ENCODE peak calls at places on chromosomes 2 and 18, in nine cellular contexts. I is tibial nerve; W is stimulated activated CD8-positive, alpha-beta memory T cell treated with anti-CD3 and anti-CD28 coated beads, Interleukin-4, amount 100 ng/mL, for 4 hours; R is epithelial cell of esophagus; X is colonic mucosa; A is fibroblast of lung; P is body of pancreas; T is PC-9; S is GM13976. J is an unnamed sample.

GRCh38 chr2:54577035-54577434 is 120.9 kb downstream of the SPTBN1 start:
- DNase-seq in I (no peak), W (no peak), R (peak), X (peak), A (no peak), P (peak), T (no peak), S (no peak), J (no peak)

GRCh38 chr2:105179469-105180372 is 61.8 kb upstream of the GPR45 start:
- DNase-seq in I (no peak), W (no peak), R (peak), X (peak), A (peak), P (peak), T (peak), S (peak), J (no peak)

GRCh38 chr2:218229239-218229638 is 12.2 kb downstream of the ARPC2 start:
- DNase-seq in I (no peak), W (peak), R (peak), X (no peak), A (peak), P (no peak), T (peak), S (peak), J (no peak)

GRCh38 chr18:26327062-26327461 is 100.8 kb downstream of the TAF4B start:
- DNase-seq in I (no peak), W (no peak), R (peak), X (no peak), A (no peak), P (no peak), T (peak), S (no peak), J (no peak)

GRCh38 chr2:51368250-51368649 is 336.3 kb upstream of the NRXN1 start:
- DNase-seq in I (no peak), W (no peak), R (no peak), X (no peak), A (no peak), P (no peak), T (no peak), S (no peak), J (no peak)

GRCh38 chr2:235006986-235007385 is 55.2 kb downstream of the SH3BP4 start:
- DNase-seq in I (no peak), W (no peak), R (no peak), X (no peak), A (no peak), P (no peak), T (no peak), S (no peak), J (no peak)

GRCh38 chr2:19362652-19363473 is 4.4 kb upstream of the OSR1 start:
- DNase-seq in I (peak), W (no peak), R (peak), X (peak), A (peak), P (peak), T (peak), S (peak), J (no peak)

GRCh38 chr2:55482186-55482945 is 37.2 kb upstream of the CFAP36 start:
- DNase-seq in I (no peak), W (no peak), R (peak), X (no peak), A (peak), P (no peak), T (no peak), S (no peak), J (no peak)

GRCh38 chr2:225566798-225567197 is 167.3 kb downstream of the NYAP2 start:
- DNase-seq in I (no peak), W (no peak), R (peak), X (no peak), A (no peak), P (no peak), T (peak), S (no peak), J (no peak)

GRCh38 chr2:138213624-138214023 is 249.4 kb downstream of the HNMT start:
- DNase-seq in I (no peak), W (no peak), R (no peak), X (no peak), A (no peak), P (no peak), T (no peak), S (no peak), J (no peak)

GRCh38 chr2:240567137-240567871 is 980 bp upstream of the RNPEPL1 start:
- DNase-seq in I (peak), W (no peak), R (peak), X (peak), A (no peak), P (peak), T (no peak), S (no peak), J (no peak)

GRCh38 chr2:128770143-128771080 is 451.7 kb upstream of the HS6ST1 start:
- DNase-seq in I (no peak), W (no peak), R (no peak), X (no peak), A (no peak), P (no peak), T (no peak), S (no peak), J (no peak)

GRCh38 chr2:127637236-127637630 is 8.7 kb upstream of the GPR17 start:
- DNase-seq in I (no peak), W (no peak), R (no peak), X (no peak), A (no peak), P (no peak), T (no peak), S (no peak), J (no peak)

GRCh38 chr2:40719414-40719813 is 267.5 kb upstream of the SLC8A1 start:
- DNase-seq in I (no peak), W (no peak), R (no peak), X (no peak), A (no peak), P (no peak), T (no peak), S (no peak), J (no peak)

GRCh38 chr18:2905802-2906521 is 59.2 kb downstream of the EMILIN2 start:
- DNase-seq in I (peak), W (peak), R (no peak), X (peak), A (peak), P (peak), T (no peak), S (peak), J (no peak)

GRCh38 chr2:119520696-119521436 is 3.4 kb downstream of the SCTR start:
- DNase-seq in I (no peak), W (no peak), R (peak), X (no peak), A (no peak), P (no peak), T (no peak), S (no peak), J (no peak)

GRCh38 chr2:26887142-26887541 is 39.2 kb downstream of the DPYSL5 start:
- DNase-seq in I (no peak), W (no peak), R (no peak), X (no peak), A (no peak), P (no peak), T (no peak), S (no peak), J (no peak)

GRCh38 chr2:20184067-20184938 is 40.6 kb downstream of the SDC1 start:
- DNase-seq in I (no peak), W (no peak), R (peak), X (no peak), A (peak), P (no peak), T (peak), S (no peak), J (no peak)

GRCh38 chr18:6406910-6407470 is 7.7 kb downstream of the L3MBTL4 start:
- DNase-seq in I (no peak), W (no peak), R (no peak), X (no peak), A (no peak), P (no peak), T (no peak), S (no peak), J (no peak)

GRCh38 chr18:26458526-26459232 is 89.7 kb downstream of the KCTD1 start:
- DNase-seq in I (no peak), W (no peak), R (peak), X (no peak), A (peak), P (no peak), T (no peak), S (peak), J (no peak)

GRCh38 chr2:144936442-144936841 is 416.5 kb upstream of the ZEB2 start:
- DNase-seq in I (no peak), W (no peak), R (no peak), X (no peak), A (no peak), P (no peak), T (no peak), S (no peak), J (no peak)

GRCh38 chr2:133371286-133371685 is 197.0 kb downstream of the NCKAP5 start:
- DNase-seq in I (no peak), W (no peak), R (no peak), X (no peak), A (no peak), P (no peak), T (no peak), S (no peak), J (no peak)

GRCh38 chr2:159904565-159905281 is 106.7 kb upstream of the CD302 start:
- DNase-seq in I (peak), W (peak), R (peak), X (peak), A (no peak), P (peak), T (peak), S (peak), J (peak)

GRCh38 chr2:140177081-140177480 is 1396.9 kb upstream of the NXPH2 start:
- DNase-seq in I (no peak), W (no peak), R (no peak), X (no peak), A (no peak), P (no peak), T (no peak), S (no peak), J (no peak)

GRCh38 chr2:27956895-27957294 is 66.4 kb downstream of the BABAM2 start:
- DNase-seq in I (no peak), W (no peak), R (peak), X (no peak), A (peak), P (no peak), T (peak), S (no peak), J (no peak)

GRCh38 chr2:138037090-138037489 is 72.8 kb downstream of the HNMT start:
- DNase-seq in I (no peak), W (no peak), R (no peak), X (no peak), A (no peak), P (no peak), T (no peak), S (no peak), J (no peak)

GRCh38 chr2:102342888-102343287 is 12.7 kb upstream of the IL18R1 start:
- DNase-seq in I (no peak), W (no peak), R (peak), X (no peak), A (peak), P (no peak), T (no peak), S (no peak), J (no peak)

J was measured in activated naive CD8-positive, alpha-beta T cell treated with anti-CD3 and anti-CD28 coated beads, Interleukin-2, amount 50 U/mL, for 16 hours.